ENCODE peak calls at places on chromosome 16, in six cellular contexts. A is IMR-90; S is stimulated activated CD4-positive, alpha-beta T cell treated with anti-CD3 and anti-CD28 coated beads, Interleukin-2, amount 100 ng/mL, for 48 hours; W is neural crest cell; B is body of pancreas; J is naive thymus-derived CD8-positive, alpha-beta T cell. Q is an unnamed sample.

GRCh38 chr16:23141959-23142740 is 7.1 kb downstream of the USP31 start:
- DNase-seq in A (no peak), S (no peak), W (no peak), B (no peak), J (no peak), Q (no peak)

GRCh38 chr16:17204248-17205043 is 266.3 kb downstream of the XYLT1 start:
- DNase-seq in A (no peak), S (no peak), W (no peak), B (no peak), J (no peak), Q (no peak)

GRCh38 chr16:85402910-85403692 is 210.0 kb upstream of the GSE1 start:
- DNase-seq in A (peak), S (no peak), W (no peak), B (no peak), J (no peak), Q (peak)

GRCh38 chr16:4613636-4614570 is 785 bp downstream of the UBALD1 start:
- DNase-seq in A (peak), S (peak), W (peak), B (peak), J (peak), Q (no peak)

GRCh38 chr16:87554754-87555427 is 47.4 kb upstream of the JPH3 start:
- DNase-seq in A (no peak), S (no peak), W (no peak), B (no peak), J (no peak), Q (no peak)

GRCh38 chr16:64132686-64133085 is 989.2 kb downstream of the CDH11 start:
- DNase-seq in A (no peak), S (no peak), W (no peak), B (no peak), J (no peak), Q (no peak)

GRCh38 chr16:3038256-3038655 is 1.5 kb upstream of the BICDL2 start:
- DNase-seq in A (no peak), S (no peak), W (no peak), B (peak), J (no peak), Q (no peak)

GRCh38 chr16:4525069-4525468 is 13.5 kb downstream of the CDIP1 start:
- DNase-seq in A (no peak), S (no peak), W (no peak), B (no peak), J (no peak), Q (no peak)

GRCh38 chr16:19817875-19818274 is 66.8 kb downstream of the GPRC5B start:
- DNase-seq in A (no peak), S (no peak), W (no peak), B (no peak), J (no peak), Q (no peak)

GRCh38 chr16:23160082-23160481 is 10.8 kb upstream of the USP31 start:
- DNase-seq in A (no peak), S (no peak), W (no peak), B (no peak), J (no peak), Q (peak)

GRCh38 chr16:88306860-88307545 is 75.8 kb upstream of the ZNF469 start:
- DNase-seq in A (peak), S (no peak), W (no peak), B (no peak), J (no peak), Q (peak)

GRCh38 chr16:50238868-50239301 is 27.5 kb upstream of the ADCY7 start:
- DNase-seq in A (no peak), S (no peak), W (no peak), B (no peak), J (no peak), Q (no peak)

GRCh38 chr16:81458827-81459598 is 14.4 kb downstream of the CMIP start:
- DNase-seq in A (no peak), S (no peak), W (no peak), B (no peak), J (no peak), Q (no peak)

GRCh38 chr16:81846105-81846504 is 67.0 kb downstream of the PLCG2 start:
- DNase-seq in A (no peak), S (no peak), W (no peak), B (no peak), J (no peak), Q (peak)

GRCh38 chr16:868846-869822 is 68.6 kb upstream of the GNG13 start:
- DNase-seq in A (no peak), S (no peak), W (no peak), B (no peak), J (no peak), Q (no peak)

GRCh38 chr16:56606688-56607618 is 1.4 kb upstream of the MT2A start:
- DNase-seq in A (peak), S (no peak), W (no peak), B (peak), J (peak), Q (peak)

GRCh38 chr16:56742030-56742984 is 12.4 kb downstream of the NUP93 start:
- DNase-seq in A (peak), S (no peak), W (no peak), B (no peak), J (no peak), Q (peak)

GRCh38 chr16:990516-991291 is 9.1 kb downstream of the SOX8 start:
- DNase-seq in A (no peak), S (no peak), W (no peak), B (no peak), J (no peak), Q (no peak)

GRCh38 chr16:23491490-23492391 is 18.6 kb downstream of the GGA2 start:
- DNase-seq in A (peak), S (no peak), W (no peak), B (no peak), J (no peak), Q (peak)

GRCh38 chr16:74718140-74718539 is 17.5 kb upstream of the MLKL start:
- DNase-seq in A (no peak), S (no peak), W (no peak), B (no peak), J (no peak), Q (no peak)

GRCh38 chr16:4521971-4522623 is 16.5 kb downstream of the CDIP1 start:
- DNase-seq in A (no peak), S (no peak), W (no peak), B (peak), J (no peak), Q (no peak)

GRCh38 chr16:29738514-29738913 is 7.3 kb downstream of the C16orf54 start:
- DNase-seq in A (no peak), S (no peak), W (no peak), B (no peak), J (peak), Q (no peak)

GRCh38 chr16:35298460-35299243 is 1839.2 kb downstream of the TP53TG3F start:
- DNase-seq in A (no peak), S (no peak), W (no peak), B (no peak), J (no peak), Q (no peak)

GRCh38 chr16:66927012-66927436 is 1.7 kb upstream of the RRAD start:
- DNase-seq in A (peak), S (no peak), W (no peak), B (no peak), J (no peak), Q (peak)

GRCh38 chr16:88331989-88332920 is 50.5 kb upstream of the ZNF469 start:
- DNase-seq in A (peak), S (no peak), W (no peak), B (peak), J (no peak), Q (peak)

GRCh38 chr16:1678500-1679098 is 520 bp downstream of the JPT2 start:
- DNase-seq in A (peak), S (peak), W (peak), B (peak), J (no peak), Q (peak)

GRCh38 chr16:57834936-57835335 is 32.6 kb upstream of the KIFC3 start:
- DNase-seq in A (peak), S (no peak), W (no peak), B (no peak), J (no peak), Q (peak)

Q was measured in A172.